ENCODE peak calls at places on chromosomes 7 and 10, in six cellular contexts. G is pancreas, R is breast epithelium, E is A549, Z is cardiac muscle cell, W is transverse colon. L is an unnamed sample.

GRCh38 chr7:76020031-76020714 is 25.8 kb upstream of the TMEM120A start:
- DNase-seq in W (peak; percentile 83), E (peak; percentile 77), G (peak; percentile 47), Z (peak; percentile 82), R (peak; percentile 73), L (peak; percentile 59)

GRCh38 chr7:30159698-30160143 is 24.9 kb downstream of the MTURN start:
- DNase-seq in G (peak; percentile 52), E (no peak), Z (peak; percentile 46), W (peak; percentile 41), R (no peak), L (no peak)

GRCh38 chr10:122531935-122532334 is 28.6 kb upstream of the DMBT1 start:
- DNase-seq in W (peak; percentile 55), Z (no peak), R (no peak), E (no peak), G (no peak), L (no peak)

GRCh38 chr7:47180268-47180826 is 401.6 kb downstream of the TNS3 start:
- DNase-seq in W (peak; percentile 51), Z (peak; percentile 79), E (peak; percentile 66), G (peak; percentile 52), R (no peak), L (no peak)

GRCh38 chr10:91775731-91776130 is 22.5 kb upstream of the TNKS2 start:
- DNase-seq in G (no peak), R (no peak), W (no peak), E (no peak), Z (no peak), L (no peak)

GRCh38 chr7:96337519-96337918 is 15.6 kb upstream of the SLC25A13 start:
- DNase-seq in R (no peak), G (no peak), W (no peak), E (no peak), Z (no peak), L (no peak)

GRCh38 chr10:104809288-104810090 is 168.4 kb downstream of the SORCS3 start:
- DNase-seq in G (no peak), Z (no peak), R (no peak), E (no peak), W (no peak), L (no peak)

GRCh38 chr7:16813232-16813616 is 8.4 kb upstream of the AGR2 start:
- DNase-seq in Z (no peak), W (no peak), G (no peak), R (no peak), E (no peak), L (no peak)

GRCh38 chr10:1290071-1290471 is 233.9 kb downstream of the WDR37 start:
- DNase-seq in E (no peak), Z (no peak), G (no peak), R (no peak), W (no peak), L (no peak)

GRCh38 chr10:103580422-103580821 is 86.9 kb downstream of the NEURL1 start:
- DNase-seq in W (no peak), G (no peak), E (no peak), Z (peak; percentile 52), R (no peak), L (no peak)

GRCh38 chr10:7121154-7121797 is 289.6 kb downstream of the SFMBT2 start:
- DNase-seq in E (peak; percentile 71), G (peak; percentile 22), W (peak; percentile 45), Z (peak; percentile 80), R (no peak), L (no peak)

GRCh38 chr10:78175444-78175843 is 141.8 kb downstream of the RPS24 start:
- DNase-seq in W (no peak), E (no peak), Z (no peak), R (no peak), G (no peak), L (no peak)

GRCh38 chr7:94303736-94304135 is 91.0 kb upstream of the COL1A2 start:
- DNase-seq in W (peak; percentile 10), Z (peak; percentile 23), E (no peak), G (no peak), R (no peak), L (no peak)

GRCh38 chr7:155865830-155866545 is 53.7 kb upstream of the SHH start:
- DNase-seq in R (no peak), G (no peak), Z (no peak), E (no peak), W (peak; percentile 36), L (no peak)

GRCh38 chr10:97332586-97333350 is 1.8 kb downstream of the FRAT2 start:
- DNase-seq in R (no peak), G (peak; percentile 73), Z (peak; percentile 73), W (peak; percentile 59), E (no peak), L (no peak)

GRCh38 chr7:77831481-77831880 is 32.9 kb downstream of the PHTF2 start:
- DNase-seq in G (no peak), R (no peak), W (no peak), Z (no peak), E (no peak), L (no peak)

GRCh38 chr10:4730998-4731397 is 95.0 kb upstream of the AKR1E2 start:
- DNase-seq in R (no peak), E (no peak), G (no peak), W (no peak), Z (no peak), L (no peak)

GRCh38 chr7:96686305-96686704 is 23.3 kb downstream of the SEM1 start:
- DNase-seq in Z (no peak), G (no peak), R (no peak), W (no peak), E (no peak), L (no peak)

GRCh38 chr10:5948999-5949759 is 28.2 kb downstream of the IL15RA start:
- DNase-seq in Z (peak; percentile 57), G (no peak), E (peak; percentile 73), R (no peak), W (peak; percentile 64), L (peak; percentile 51)

GRCh38 chr10:89086801-89087513 is 96.4 kb downstream of the FAS start:
- DNase-seq in Z (no peak), G (peak; percentile 25), E (no peak), W (peak; percentile 35), R (no peak), L (no peak)

GRCh38 chr10:118383063-118383689 is 41.1 kb upstream of the FAM204A start:
- DNase-seq in Z (no peak), R (no peak), W (no peak), E (no peak), G (no peak), L (no peak)

GRCh38 chr10:73644015-73644743 is 2.9 kb upstream of the MYOZ1 start:
- DNase-seq in Z (peak; percentile 80), G (peak; percentile 38), R (peak; percentile 51), E (peak; percentile 81), W (peak; percentile 64), L (peak; percentile 51)
- H3K27ac ChIP-seq in Z (peak overlapping the region; percentile 100), G (no peak overlapping the region), R (no peak overlapping the region), E (no peak overlapping the region), W (no peak overlapping the region), L (no peak overlapping the region)

DNA sequence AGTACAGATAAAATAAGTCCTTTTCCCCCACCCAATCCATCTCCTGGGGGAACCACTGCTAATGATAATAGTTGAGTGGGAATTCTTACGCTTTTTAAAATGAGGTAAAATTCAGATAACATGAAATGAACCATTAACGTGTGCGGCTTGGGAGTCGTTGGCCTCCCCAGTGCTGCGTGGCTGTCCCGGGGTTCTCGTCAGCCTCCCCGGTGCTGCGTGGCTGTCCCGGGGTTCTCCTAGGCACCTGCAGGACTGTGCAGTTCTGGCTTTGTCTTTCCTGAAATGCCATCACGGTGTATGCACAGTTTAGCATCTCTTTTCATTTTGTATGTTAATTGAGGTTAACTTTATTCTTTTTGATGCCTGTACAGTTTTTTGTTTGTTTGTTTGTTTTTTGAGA is 13.5 kb downstream of the SUN1 start:
- DNase-seq in G (no peak), W (no peak), R (no peak), Z (no peak), E (no peak), L (no peak)
- H3K27ac ChIP-seq in G (no peak overlapping the region), W (no peak overlapping the region), R (no peak overlapping the region), Z (no peak overlapping the region), E (no peak overlapping the region), L (peak overlapping the region; percentile 54)

GRCh38 chr10:102245101-102245931 is at the start of gene GBF1:
- DNase-seq in W (peak; percentile 95), E (peak; percentile 100), R (peak; percentile 87), Z (peak; percentile 98), G (peak; percentile 92), L (peak; percentile 97)
- H3K27ac ChIP-seq in W (peak within 1 kb of the TSS; percentile 93), E (peak within 1 kb of the TSS; percentile 88), R (peak within 1 kb of the TSS; percentile 88), Z (peak within 1 kb of the TSS; percentile 81), G (peak within 1 kb of the TSS; percentile 66), L (peak within 1 kb of the TSS; percentile 48)

GRCh38 chr7:24024689-24025088 is 259.3 kb upstream of the NPY start:
- DNase-seq in Z (no peak), G (no peak), W (no peak), E (no peak), R (no peak), L (no peak)
- H3K27ac ChIP-seq in Z (no peak overlapping the region), G (no peak overlapping the region), W (no peak overlapping the region), E (no peak overlapping the region), R (no peak overlapping the region), L (no peak overlapping the region)

GRCh38 chr10:61870521-61870895 is 31.0 kb upstream of the ARID5B start:
- DNase-seq in W (no peak), G (no peak), Z (no peak), E (no peak), R (no peak), L (no peak)
- H3K27ac ChIP-seq in W (peak overlapping the region; percentile 52), G (no peak overlapping the region), Z (no peak overlapping the region), E (no peak overlapping the region), R (no peak overlapping the region), L (no peak overlapping the region)

DNA sequence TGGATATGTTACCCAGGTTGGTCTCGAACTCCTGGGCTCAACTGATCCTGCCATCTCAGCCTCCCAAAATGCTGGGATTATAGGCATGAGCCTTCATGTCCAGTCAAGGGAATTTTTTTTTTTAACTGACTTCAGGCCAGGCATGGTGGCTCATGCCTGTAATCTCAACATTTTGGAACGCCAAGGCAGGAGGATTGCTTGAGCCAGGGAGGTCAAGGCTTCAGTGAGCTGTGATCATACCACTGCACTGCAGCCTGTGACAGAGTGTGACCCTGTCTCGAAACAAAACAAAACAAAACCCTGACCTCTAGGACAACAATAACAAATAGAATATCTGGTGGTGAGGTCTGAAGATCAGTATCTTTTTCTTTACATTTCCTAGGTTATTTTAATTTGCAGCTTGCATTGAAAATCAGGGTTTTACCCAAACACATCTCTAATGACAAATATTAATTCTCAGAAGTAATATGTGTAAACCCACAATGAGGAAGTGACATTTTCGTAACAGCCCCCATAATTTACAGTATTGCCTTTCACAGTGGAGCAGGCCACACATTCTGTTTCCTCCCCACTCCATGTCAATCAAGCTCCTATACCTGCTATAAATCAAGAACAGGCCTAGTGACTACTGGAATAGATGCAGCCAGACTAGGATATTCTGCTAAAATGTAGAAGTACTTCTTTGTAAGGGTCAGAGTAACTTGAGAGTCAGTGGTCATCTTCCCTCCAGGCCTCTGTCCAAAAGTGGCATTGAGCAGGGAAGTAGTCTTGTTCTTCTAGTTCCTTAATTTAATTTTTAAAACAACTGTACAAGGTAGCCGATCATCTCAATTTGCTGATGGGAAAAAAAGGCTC is 43.3 kb upstream of the ECHDC3 start:
- DNase-seq in G (no peak), W (no peak), Z (no peak), R (no peak), E (no peak), L (no peak)
- H3K27ac ChIP-seq in G (peak overlapping the region; percentile 27), W (no peak overlapping the region), Z (no peak overlapping the region), R (no peak overlapping the region), E (no peak overlapping the region), L (no peak overlapping the region)